ENCODE peak calls at places on chromosomes 6 and 20, in four cellular contexts. X, N, K and S are unnamed samples. For H3K36me3 and H3K4me1, the result is how much of the 10 kb centered on the place peaks cover.

GRCh38 chr20:41316009-41316408 is 1.5 kb downstream of the ZHX3 start:
- DNase-seq in X (no peak), N (no peak), K (no peak), S (no peak)

GRCh38 chr6:83265384-83265783 is 72.2 kb downstream of the RWDD2A start:
- DNase-seq in N (no peak), K (no peak), X (no peak), S (no peak)

GRCh38 chr6:167907837-167908681 is 81.3 kb downstream of the AFDN start:
- DNase-seq in N (no peak), K (no peak), X (no peak), S (no peak)

GRCh38 chr6:80132942-80133517 is 26.6 kb downstream of the BCKDHB start:
- DNase-seq in N (no peak), X (peak), K (peak), S (no peak)

GRCh38 chr6:6420097-6420496 is 99.6 kb upstream of the F13A1 start:
- DNase-seq in K (no peak), X (no peak), N (no peak), S (no peak)

GRCh38 chr6:44126320-44127149 is 717 bp downstream of the MRPL14 start:
- DNase-seq in X (no peak), N (peak), K (peak), S (no peak)

GRCh38 chr20:38892091-38892981 is 33.9 kb upstream of the FAM83D start:
- DNase-seq in K (no peak), X (no peak), N (no peak), S (no peak)

GRCh38 chr6:45854343-45854742 is 161.3 kb downstream of the CLIC5 start:
- DNase-seq in N (no peak), K (no peak), X (no peak), S (no peak)

GRCh38 chr6:11637266-11637665 is 99.7 kb downstream of the TMEM170B start:
- DNase-seq in X (no peak), K (no peak), N (no peak), S (no peak)

GRCh38 chr6:53827485-53827884 is 32.7 kb downstream of the LRRC1 start:
- DNase-seq in X (no peak), N (no peak), K (no peak), S (no peak)

GRCh38 chr6:53830356-53830755 is 35.6 kb downstream of the LRRC1 start:
- DNase-seq in N (no peak), K (no peak), X (no peak), S (no peak)

GRCh38 chr6:53828971-53829697 is 34.3 kb downstream of the LRRC1 start:
- DNase-seq in X (no peak), K (no peak), N (no peak), S (no peak)

GRCh38 chr6:53829698-53830221 is 35.0 kb downstream of the LRRC1 start:
- DNase-seq in N (no peak), K (no peak), X (no peak), S (no peak)

GRCh38 chr6:53828215-53828614 is 33.4 kb downstream of the LRRC1 start:
- DNase-seq in X (no peak), N (no peak), K (no peak), S (no peak)
- H3K27ac ChIP-seq in X (no peak), N (no peak), K (no peak), S (no peak)

GRCh38 chr6:13303668-13304017 is 24.7 kb downstream of the TBC1D7 start:
- DNase-seq in K (peak), X (peak), N (peak), S (peak)
- H3K36me3 ChIP-seq in K (under half), X (under half), N (under half), S (under half)

GRCh38 chr6:72149715-72150114 is 263.4 kb downstream of the RIMS1 start:
- DNase-seq in X (no peak), K (no peak), N (no peak), S (no peak)
- H3K4me1 ChIP-seq in X (under half), K (under half), N (under half), S (under half)

GRCh38 chr6:155247618-155248017 is 16.2 kb upstream of the CLDN20 start:
- DNase-seq in X (no peak), N (no peak), K (no peak), S (no peak)
- H3K27ac ChIP-seq in X (no peak), N (no peak), K (no peak), S (no peak)

DNA sequence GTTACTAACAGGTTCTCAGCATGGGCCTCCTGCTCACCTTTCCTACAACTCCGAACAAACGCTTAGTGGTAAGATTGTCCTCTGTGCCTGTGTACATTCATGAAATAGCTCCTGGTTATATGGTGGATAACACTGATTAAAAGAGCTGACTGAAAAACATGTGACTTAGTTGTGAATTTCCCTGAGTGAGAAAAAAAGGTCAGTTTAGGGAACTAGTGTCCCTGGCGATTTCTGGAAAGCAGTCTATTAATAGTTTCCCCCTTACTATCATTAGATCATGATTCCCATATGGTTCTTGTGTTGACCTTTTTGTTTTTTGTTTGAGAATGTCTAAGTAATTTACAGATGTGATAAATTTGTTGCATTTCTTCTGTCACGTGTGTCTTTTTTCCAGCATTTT is 15.6 kb downstream of the SNRPC start:
- DNase-seq in X (no peak), K (no peak), N (no peak), S (no peak)
- H3K36me3 ChIP-seq in X (under half), K (half or more), N (half or more), S (under half)

DNA sequence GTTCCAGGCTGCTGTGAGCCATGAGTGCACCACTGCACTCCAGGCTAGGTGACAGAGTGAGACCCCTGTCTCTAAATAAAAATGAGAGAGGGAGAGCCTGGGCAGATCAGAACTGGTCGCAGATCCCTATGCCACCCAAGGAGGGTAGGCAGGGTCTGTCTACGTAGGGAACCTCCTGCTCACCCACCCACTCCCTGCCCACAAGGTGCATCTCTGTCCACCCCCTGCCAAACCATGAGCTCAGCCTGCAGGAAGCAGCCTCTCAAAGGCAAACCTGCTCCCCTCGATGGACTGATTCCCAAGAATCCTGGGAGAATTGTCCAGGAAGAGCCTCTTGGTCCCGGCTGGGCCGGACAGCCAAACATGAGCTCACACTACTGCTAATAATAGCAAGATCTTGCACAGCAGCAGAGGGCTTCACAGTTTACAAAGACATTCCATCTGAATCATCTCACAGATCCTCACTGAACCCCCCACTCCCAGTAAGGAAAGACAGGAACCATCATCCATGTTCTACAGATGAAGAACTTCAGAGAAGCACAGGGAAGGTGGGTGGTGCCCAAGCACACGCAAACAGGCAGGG is 27.8 kb upstream of the TLDC2 start:
- DNase-seq in K (peak), X (no peak), N (no peak), S (no peak)
- H3K4me1 ChIP-seq in K (under half), X (under half), N (half or more), S (under half)

GRCh38 chr20:33630507-33630906 is 31.6 kb upstream of the C20orf144 start:
- DNase-seq in X (no peak), K (no peak), N (no peak), S (no peak)

GRCh38 chr20:33629979-33630378 is 32.1 kb upstream of the C20orf144 start:
- DNase-seq in K (no peak), X (no peak), N (no peak), S (no peak)

GRCh38 chr20:33640287-33640686 is 21.8 kb upstream of the C20orf144 start:
- DNase-seq in K (no peak), N (no peak), X (no peak), S (no peak)

GRCh38 chr20:33636776-33637175 is 25.4 kb upstream of the C20orf144 start:
- DNase-seq in N (no peak), K (no peak), X (no peak), S (no peak)

DNA sequence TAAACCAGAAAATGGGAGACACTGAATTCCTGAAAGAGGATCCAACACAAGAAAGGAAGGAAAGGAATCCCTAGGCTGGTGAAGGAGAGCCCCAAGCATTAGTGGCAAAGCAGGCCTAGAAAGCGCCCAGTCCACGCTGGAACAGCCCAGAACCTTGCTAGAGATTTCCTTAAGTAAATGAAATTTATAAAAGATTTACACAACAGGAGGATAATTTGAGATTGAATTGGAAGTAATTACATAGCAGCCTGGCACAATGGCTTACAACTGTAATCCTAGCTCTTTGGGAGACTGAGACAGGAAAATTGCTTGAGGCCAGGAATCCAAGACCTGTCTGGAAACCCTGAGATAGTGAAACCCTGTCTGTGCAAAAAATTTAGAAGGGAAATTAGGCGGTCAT is 26.8 kb upstream of the C20orf144 start:
- DNase-seq in N (no peak), K (no peak), X (no peak), S (no peak)
- H3K27ac ChIP-seq in N (no peak), K (no peak), X (no peak), S (no peak)

DNA sequence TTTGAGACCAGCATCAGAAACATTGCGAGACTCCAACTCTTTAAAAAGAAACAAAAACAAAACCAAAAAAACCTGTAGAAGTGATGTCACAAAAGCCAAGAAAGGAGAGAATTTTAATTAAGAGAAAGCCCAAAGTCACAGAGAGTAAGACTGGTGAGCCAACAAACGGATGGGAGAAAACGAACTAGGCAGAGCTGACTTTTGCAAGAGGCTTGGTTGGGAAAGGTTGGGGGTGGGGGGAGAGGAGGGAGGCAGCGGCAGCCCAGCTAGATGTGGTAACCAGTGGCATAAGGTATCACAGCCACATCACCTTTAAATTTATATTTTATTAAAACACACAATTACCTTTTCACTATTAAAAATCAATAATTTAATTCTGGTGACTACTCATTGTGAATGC is 23.5 kb downstream of the NOL7 start:
- DNase-seq in X (no peak), K (no peak), N (no peak), S (no peak)
- H3K36me3 ChIP-seq in X (under half), K (under half), N (under half), S (under half)

GRCh38 chr6:149336529-149336928 is 19.0 kb downstream of the TAB2 start:
- DNase-seq in X (no peak), N (no peak), K (no peak), S (peak)

GRCh38 chr6:149335924-149336323 is 18.4 kb downstream of the TAB2 start:
- DNase-seq in N (no peak), K (no peak), X (no peak), S (no peak)

GRCh38 chr6:149337330-149337729 is 19.8 kb downstream of the TAB2 start:
- DNase-seq in K (no peak), X (no peak), N (no peak), S (no peak)

GRCh38 chr6:149342525-149342924 is 25.0 kb downstream of the TAB2 start:
- DNase-seq in K (no peak), N (no peak), X (no peak), S (no peak)

GRCh38 chr6:149340200-149340599 is 22.7 kb downstream of the TAB2 start:
- DNase-seq in K (no peak), N (no peak), X (no peak), S (no peak)
- H3K4me1 ChIP-seq in K (under half), N (half or more), X (under half), S (under half)

GRCh38 chr6:31915756-31916155 is 11.8 kb upstream of the C2 start:
- DNase-seq in N (no peak), X (no peak), K (no peak), S (no peak)
- H3K27ac ChIP-seq in N (no peak), X (no peak), K (no peak), S (no peak)